ENCODE peak calls at places on chromosomes 11 and 22, in nine cellular contexts. X is tibial artery, R is PC-3, J is coronary artery, Y is A549, T is neural crest cell, Z is keratinocyte, W is gastrocnemius medialis, N is epithelial cell of esophagus. M is an unnamed sample.

GRCh38 chr11:99142237-99142636 is 121.5 kb downstream of the CNTN5 start:
- DNase-seq in J (no peak), Z (no peak), W (no peak), R (no peak), T (no peak), Y (no peak), X (no peak), N (no peak), M (no peak)

GRCh38 chr11:113162590-113162961 is 151.8 kb upstream of the TTC12 start:
- DNase-seq in W (no peak), Y (no peak), T (no peak), Z (no peak), J (no peak), N (no peak), R (no peak), X (no peak), M (no peak)

GRCh38 chr11:46895821-46896220 is 22.5 kb downstream of the LRP4 start:
- DNase-seq in J (no peak), T (no peak), Y (no peak), W (peak; percentile 55), N (no peak), Z (no peak), X (no peak), R (no peak), M (no peak)

GRCh38 chr22:37273126-37273845 is 9.0 kb upstream of the CYTH4 start:
- DNase-seq in N (no peak), Y (no peak), X (no peak), T (no peak), Z (no peak), W (no peak), R (peak; percentile 24), J (no peak), M (no peak)

GRCh38 chr22:24289138-24289537 is 18.5 kb downstream of the SPECC1L start:
- DNase-seq in Y (no peak), J (no peak), Z (no peak), N (peak; percentile 24), X (no peak), T (no peak), R (peak; percentile 35), W (no peak), M (no peak)

GRCh38 chr22:20776624-20777405 is 2.9 kb downstream of the SERPIND1 start:
- DNase-seq in J (no peak), X (peak; percentile 19), T (no peak), Z (no peak), W (no peak), N (no peak), Y (no peak), R (no peak), M (no peak)

GRCh38 chr11:89491141-89491690 is at the start of gene NOX4:
- DNase-seq in T (peak; percentile 63), W (no peak), J (peak; percentile 77), X (peak; percentile 83), R (no peak), N (peak; percentile 19), Y (no peak), Z (no peak), M (no peak)

GRCh38 chr11:67452141-67452952 is at the start of gene GPR152:
- DNase-seq in N (no peak), Y (no peak), Z (no peak), W (no peak), R (no peak), T (no peak), J (no peak), X (no peak), M (peak; percentile 90)

GRCh38 chr11:128061321-128061871 is 526.0 kb downstream of the ETS1 start:
- DNase-seq in X (no peak), Z (no peak), T (no peak), W (no peak), R (no peak), Y (no peak), N (no peak), J (no peak), M (no peak)

GRCh38 chr11:83583953-83584352 is 297.8 kb upstream of the CCDC90B start:
- DNase-seq in R (peak; percentile 62), N (peak; percentile 62), W (no peak), T (no peak), J (no peak), X (no peak), Y (no peak), Z (peak; percentile 42), M (no peak)

GRCh38 chr11:66855574-66856495 is 1.0 kb upstream of the LRFN4 start:
- DNase-seq in J (peak; percentile 97), W (peak; percentile 90), R (peak; percentile 99), Z (no peak), N (peak; percentile 66), Y (peak; percentile 93), T (peak; percentile 84), X (peak; percentile 98), M (peak; percentile 96)

GRCh38 chr11:15670520-15671070 is 555.9 kb downstream of the INSC start:
- DNase-seq in X (no peak), T (no peak), Z (no peak), J (no peak), W (no peak), N (no peak), Y (no peak), R (no peak), M (no peak)

DNA sequence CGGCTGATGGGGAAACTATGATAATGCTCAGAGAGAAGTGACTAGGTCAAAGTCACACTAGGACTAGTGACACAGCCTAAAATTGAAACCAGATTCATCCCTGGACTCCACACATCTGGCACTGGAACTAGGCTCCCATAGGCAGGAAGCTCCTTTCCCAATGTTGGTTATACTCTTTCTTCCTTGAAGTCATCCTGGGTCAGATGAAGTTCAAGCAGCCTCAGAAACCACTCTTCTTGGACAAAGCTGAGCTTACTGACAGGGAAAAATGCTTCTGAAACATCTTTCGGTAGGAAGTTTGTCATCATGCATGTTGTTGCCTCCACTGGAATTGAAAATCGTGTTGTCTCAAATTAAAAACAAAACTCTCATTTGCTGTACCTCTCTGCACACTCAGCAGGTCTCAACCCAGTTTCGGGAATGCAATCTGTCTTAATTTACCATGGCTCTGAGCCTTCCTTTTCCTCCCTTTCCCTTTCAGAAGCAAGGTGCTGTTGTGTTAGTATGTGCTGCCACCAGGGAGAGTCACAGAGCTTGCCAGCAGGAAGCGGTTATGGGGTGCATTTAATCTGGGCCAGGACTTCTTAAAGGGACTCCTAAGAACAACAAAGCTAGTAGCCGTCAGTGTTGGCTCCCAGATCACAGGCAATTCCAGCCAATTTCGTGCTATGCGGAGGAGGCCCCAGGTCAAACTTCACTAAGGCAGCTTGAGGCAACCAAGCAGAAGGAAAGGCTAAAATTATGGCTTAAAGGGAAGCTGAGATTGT is 384.8 kb downstream of the TENM4 start:
- DNase-seq in N (no peak), Z (no peak), X (no peak), J (no peak), Y (no peak), R (no peak), T (no peak), W (no peak), M (no peak)
- TF ChIP-seq CTCF in N (peak; percentile 10), Z (no peak), X (no peak), J (no peak), Y (no peak), R (peak; percentile 12), T (no peak), W (no peak), M (no peak)

GRCh38 chr11:63833048-63833447 is 5.9 kb upstream of the MARK2 start:
- DNase-seq in R (no peak), X (no peak), W (no peak), Y (no peak), Z (no peak), T (no peak), N (no peak), J (no peak), M (no peak)

GRCh38 chr11:63826471-63827190 is 12.3 kb upstream of the MARK2 start:
- DNase-seq in J (no peak), W (no peak), N (no peak), Y (no peak), X (no peak), Z (no peak), T (no peak), R (no peak), M (no peak)

GRCh38 chr11:63832336-63832735 is 6.6 kb upstream of the MARK2 start:
- DNase-seq in T (no peak), Z (no peak), R (no peak), N (no peak), J (no peak), Y (no peak), W (no peak), X (no peak), M (no peak)

GRCh38 chr11:63831326-63831725 is 7.6 kb upstream of the MARK2 start:
- DNase-seq in T (no peak), R (no peak), J (no peak), X (no peak), Y (no peak), Z (no peak), N (no peak), W (no peak), M (no peak)

GRCh38 chr11:63829823-63830489 is 9.0 kb upstream of the MARK2 start:
- DNase-seq in R (no peak), Z (no peak), Y (no peak), X (no peak), T (peak; percentile 29), W (no peak), N (no peak), J (no peak), M (peak; percentile 50)
- TF ChIP-seq CTCF in R (peak; percentile 59), Z (no peak), Y (peak; percentile 40), X (no peak), T (peak; percentile 41), W (no peak), N (no peak), J (no peak), M (peak; percentile 27)

GRCh38 chr22:47631571-47632102 is 869.2 kb downstream of the TBC1D22A start:
- DNase-seq in X (no peak), T (no peak), N (no peak), Z (peak; percentile 77), W (no peak), R (peak; percentile 91), J (no peak), Y (no peak), M (no peak)

GRCh38 chr22:47632646-47633045 is 870.2 kb downstream of the TBC1D22A start:
- DNase-seq in Z (no peak), R (peak; percentile 6), X (no peak), W (no peak), J (no peak), Y (no peak), T (no peak), N (no peak), M (no peak)

GRCh38 chr22:47630741-47631534 is 868.5 kb downstream of the TBC1D22A start:
- DNase-seq in N (no peak), Y (no peak), J (no peak), W (no peak), R (no peak), Z (no peak), T (no peak), X (no peak), M (no peak)

GRCh38 chr22:47633111-47633510 is 870.7 kb downstream of the TBC1D22A start:
- DNase-seq in T (no peak), R (no peak), J (no peak), N (no peak), W (no peak), Z (no peak), Y (no peak), X (no peak), M (no peak)

GRCh38 chr22:47634342-47634741 is 871.9 kb downstream of the TBC1D22A start:
- DNase-seq in J (no peak), N (no peak), Y (no peak), R (no peak), W (no peak), X (no peak), Z (no peak), T (no peak), M (no peak)
- TF ChIP-seq CTCF in J (no peak), N (no peak), Y (no peak), R (no peak), W (no peak), X (no peak), Z (no peak), T (no peak), M (no peak)

GRCh38 chr11:68847395-68847794 is 5.7 kb upstream of the CPT1A start:
- DNase-seq in N (no peak), Y (no peak), R (no peak), J (no peak), W (no peak), Z (no peak), X (no peak), T (no peak), M (no peak)
- TF ChIP-seq CTCF in N (no peak), Y (no peak), R (no peak), J (no peak), W (no peak), Z (no peak), X (no peak), T (no peak), M (no peak)